ENCODE peak calls at places on chromosomes 1 and 21, in ten cellular contexts. One of them, this sample, is unnamed.

GRCh38 chr1:67614511-67614934 is 70.5 kb upstream of the GADD45A start:
- DNase-seq in HFFc6: peak; percentile 15
- DNase-seq in spleen: no peak
- DNase-seq in nephron progenitor cell: no peak
- DNase-seq in HCT116: no peak
- DNase-seq in GM20000: no peak
- DNase-seq in GM23338: no peak
- DNase-seq in transverse colon: no peak
- DNase-seq in lung: no peak
- DNase-seq in astrocyte of the spinal cord: no peak
- DNase-seq in this sample: no peak

GRCh38 chr1:20166047-20166446 is 19.8 kb upstream of the UBXN10 start:
- DNase-seq in HFFc6: no peak
- DNase-seq in spleen: no peak
- DNase-seq in nephron progenitor cell: no peak
- DNase-seq in HCT116: no peak
- DNase-seq in GM20000: no peak
- DNase-seq in GM23338: no peak
- DNase-seq in transverse colon: no peak
- DNase-seq in lung: no peak
- DNase-seq in astrocyte of the spinal cord: no peak
- DNase-seq in this sample: no peak

GRCh38 chr1:207565546-207566468 is 69.8 kb downstream of the CR1 start:
- DNase-seq in HFFc6: no peak
- DNase-seq in spleen: no peak
- DNase-seq in nephron progenitor cell: peak; percentile 23
- DNase-seq in HCT116: peak; percentile 34
- DNase-seq in GM20000: no peak
- DNase-seq in GM23338: peak; percentile 57
- DNase-seq in transverse colon: no peak
- DNase-seq in lung: no peak
- DNase-seq in astrocyte of the spinal cord: no peak
- DNase-seq in this sample: peak; percentile 39

GRCh38 chr1:11575553-11575952 is 78.7 kb downstream of the FBXO2 start:
- DNase-seq in HFFc6: no peak
- DNase-seq in spleen: peak; percentile 13
- DNase-seq in nephron progenitor cell: no peak
- DNase-seq in HCT116: no peak
- DNase-seq in GM20000: no peak
- DNase-seq in GM23338: no peak
- DNase-seq in transverse colon: no peak
- DNase-seq in lung: no peak
- DNase-seq in astrocyte of the spinal cord: no peak
- DNase-seq in this sample: no peak

GRCh38 chr1:1460540-1461130 is 10.9 kb upstream of the ATAD3B start:
- DNase-seq in HFFc6: no peak
- DNase-seq in spleen: no peak
- DNase-seq in nephron progenitor cell: no peak
- DNase-seq in HCT116: no peak
- DNase-seq in GM20000: no peak
- DNase-seq in GM23338: no peak
- DNase-seq in transverse colon: no peak
- DNase-seq in lung: no peak
- DNase-seq in astrocyte of the spinal cord: no peak
- DNase-seq in this sample: no peak

GRCh38 chr1:104919188-104919587 is 1169.5 kb downstream of the AMY1C start:
- DNase-seq in HFFc6: no peak
- DNase-seq in spleen: no peak
- DNase-seq in nephron progenitor cell: no peak
- DNase-seq in HCT116: no peak
- DNase-seq in GM20000: no peak
- DNase-seq in GM23338: no peak
- DNase-seq in transverse colon: no peak
- DNase-seq in lung: no peak
- DNase-seq in astrocyte of the spinal cord: no peak
- DNase-seq in this sample: no peak

GRCh38 chr1:247906504-247907047 is 11.2 kb downstream of the OR2W3 start:
- DNase-seq in HFFc6: peak; percentile 87
- DNase-seq in spleen: no peak
- DNase-seq in nephron progenitor cell: no peak
- DNase-seq in HCT116: no peak
- DNase-seq in GM20000: no peak
- DNase-seq in GM23338: peak; percentile 84
- DNase-seq in transverse colon: peak; percentile 25
- DNase-seq in lung: no peak
- DNase-seq in astrocyte of the spinal cord: peak; percentile 69
- DNase-seq in this sample: no peak

GRCh38 chr1:13828454-13829151 is 128.6 kb downstream of the PRDM2 start:
- DNase-seq in HFFc6: no peak
- DNase-seq in spleen: peak; percentile 76
- DNase-seq in nephron progenitor cell: peak; percentile 68
- DNase-seq in HCT116: peak; percentile 43
- DNase-seq in GM20000: peak; percentile 79
- DNase-seq in GM23338: peak; percentile 87
- DNase-seq in transverse colon: peak; percentile 87
- DNase-seq in lung: peak; percentile 72
- DNase-seq in astrocyte of the spinal cord: no peak
- DNase-seq in this sample: peak; percentile 24

GRCh38 chr1:11407301-11407994 is 71.5 kb upstream of the DISP3 start:
- DNase-seq in HFFc6: no peak
- DNase-seq in spleen: peak; percentile 2
- DNase-seq in nephron progenitor cell: no peak
- DNase-seq in HCT116: no peak
- DNase-seq in GM20000: no peak
- DNase-seq in GM23338: no peak
- DNase-seq in transverse colon: no peak
- DNase-seq in lung: no peak
- DNase-seq in astrocyte of the spinal cord: no peak
- DNase-seq in this sample: no peak

GRCh38 chr1:30184393-30185141 is 538.8 kb downstream of the MATN1 start:
- DNase-seq in HFFc6: no peak
- DNase-seq in spleen: no peak
- DNase-seq in nephron progenitor cell: no peak
- DNase-seq in HCT116: no peak
- DNase-seq in GM20000: no peak
- DNase-seq in GM23338: no peak
- DNase-seq in transverse colon: no peak
- DNase-seq in lung: peak; percentile 24
- DNase-seq in astrocyte of the spinal cord: no peak
- DNase-seq in this sample: no peak

DNA sequence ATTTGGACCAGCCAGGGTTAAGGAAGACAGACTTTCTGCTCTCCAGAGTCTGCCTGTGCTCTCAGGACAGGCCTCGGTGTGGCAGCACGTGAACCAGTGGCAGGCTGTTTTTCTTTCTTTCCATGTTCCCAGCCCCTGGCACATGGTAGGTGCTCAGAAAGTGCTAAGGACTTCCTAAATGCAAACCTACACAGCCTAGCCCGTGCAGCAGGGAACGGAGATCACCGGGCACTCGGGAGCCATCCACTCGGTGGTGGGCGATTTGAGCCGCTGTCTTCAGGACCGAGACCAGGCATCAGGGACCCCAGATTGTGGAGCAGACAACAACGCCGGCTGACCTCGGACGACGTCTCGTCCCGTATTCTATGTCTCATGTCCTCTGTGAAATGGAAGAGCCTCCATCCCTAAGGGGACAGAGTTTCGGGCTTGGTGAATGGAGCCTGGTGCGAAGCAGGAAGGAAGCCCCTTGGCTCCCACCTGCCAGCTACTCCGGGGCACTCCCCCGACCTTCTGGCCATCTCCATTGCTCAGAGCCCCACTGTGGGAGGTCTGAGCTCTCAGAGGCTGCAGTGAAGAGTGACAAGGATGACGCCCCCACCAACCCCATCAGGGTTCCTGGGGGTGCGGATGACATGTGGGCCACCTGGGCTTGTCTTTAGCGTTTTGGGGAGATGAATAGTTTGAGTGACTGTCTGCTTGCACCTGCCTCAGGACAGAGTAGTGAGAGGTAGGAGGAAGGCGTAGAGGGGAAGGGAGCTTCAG is 43.0 kb upstream of the LBR start:
- DNase-seq in HFFc6: no peak
- DNase-seq in spleen: peak; percentile 72
- DNase-seq in nephron progenitor cell: no peak
- DNase-seq in HCT116: no peak
- DNase-seq in GM20000: no peak
- DNase-seq in GM23338: no peak
- DNase-seq in transverse colon: no peak
- DNase-seq in lung: no peak
- DNase-seq in astrocyte of the spinal cord: no peak
- DNase-seq in this sample: no peak
- TF ChIP-seq CTCF in HFFc6: peak; percentile 16
- TF ChIP-seq CTCF in spleen: no peak
- TF ChIP-seq CTCF in nephron progenitor cell: no peak
- TF ChIP-seq CTCF in HCT116: no peak
- TF ChIP-seq CTCF in GM20000: no peak
- TF ChIP-seq CTCF in GM23338: no peak
- TF ChIP-seq CTCF in transverse colon: no peak
- TF ChIP-seq CTCF in lung: no peak
- TF ChIP-seq CTCF in astrocyte of the spinal cord: no peak
- TF ChIP-seq CTCF in this sample: no peak

GRCh38 chr21:19603011-19603593 is 1199.5 kb upstream of the TMPRSS15 start:
- DNase-seq in HFFc6: no peak
- DNase-seq in spleen: no peak
- DNase-seq in nephron progenitor cell: no peak
- DNase-seq in HCT116: no peak
- DNase-seq in GM20000: no peak
- DNase-seq in GM23338: no peak
- DNase-seq in transverse colon: no peak
- DNase-seq in lung: no peak
- DNase-seq in astrocyte of the spinal cord: no peak
- DNase-seq in this sample: no peak

GRCh38 chr21:19609611-19610010 is 1206.0 kb upstream of the TMPRSS15 start:
- DNase-seq in HFFc6: no peak
- DNase-seq in spleen: no peak
- DNase-seq in nephron progenitor cell: no peak
- DNase-seq in HCT116: no peak
- DNase-seq in GM20000: no peak
- DNase-seq in GM23338: no peak
- DNase-seq in transverse colon: no peak
- DNase-seq in lung: no peak
- DNase-seq in astrocyte of the spinal cord: no peak
- DNase-seq in this sample: no peak

DNA sequence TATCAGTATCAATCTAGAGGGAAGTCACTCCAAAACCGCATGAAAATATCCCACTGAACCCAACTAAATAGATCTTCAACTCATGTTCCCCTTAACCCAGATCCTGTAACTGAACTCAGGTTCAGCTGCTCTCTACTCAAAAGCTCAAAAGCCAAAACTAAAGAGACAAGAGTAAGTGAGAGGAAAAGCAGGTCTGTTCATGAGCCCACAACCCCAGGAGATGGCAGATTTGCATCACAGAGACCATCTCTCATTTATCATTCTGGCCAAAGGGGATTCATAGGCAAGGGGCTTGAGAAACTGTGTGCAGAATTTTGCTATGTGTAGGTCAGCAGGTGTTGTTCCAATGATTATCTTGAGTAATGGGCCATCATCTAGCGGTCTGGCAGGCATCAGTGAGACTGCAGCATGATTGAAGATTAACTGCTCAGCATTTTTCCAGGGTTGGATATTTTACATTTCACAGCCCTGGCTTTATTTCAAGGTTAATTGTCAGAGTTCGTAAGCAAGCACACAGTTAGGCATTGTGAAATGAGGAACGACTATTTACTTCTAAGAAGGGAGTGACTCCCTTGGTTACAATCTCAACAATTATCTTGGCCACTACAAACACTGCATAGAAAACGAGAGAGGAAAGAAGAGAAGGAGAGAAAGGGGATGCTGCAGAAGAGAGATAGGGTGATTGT is 1204.5 kb upstream of the TMPRSS15 start:
- DNase-seq in HFFc6: no peak
- DNase-seq in spleen: no peak
- DNase-seq in nephron progenitor cell: no peak
- DNase-seq in HCT116: no peak
- DNase-seq in GM20000: no peak
- DNase-seq in GM23338: peak; percentile 33
- DNase-seq in transverse colon: no peak
- DNase-seq in lung: no peak
- DNase-seq in astrocyte of the spinal cord: no peak
- DNase-seq in this sample: no peak
- TF ChIP-seq CTCF in HFFc6: no peak
- TF ChIP-seq CTCF in spleen: no peak
- TF ChIP-seq CTCF in nephron progenitor cell: no peak
- TF ChIP-seq CTCF in HCT116: no peak
- TF ChIP-seq CTCF in GM20000: no peak
- TF ChIP-seq CTCF in GM23338: peak; percentile 31
- TF ChIP-seq CTCF in transverse colon: no peak
- TF ChIP-seq CTCF in lung: no peak
- TF ChIP-seq CTCF in astrocyte of the spinal cord: no peak
- TF ChIP-seq CTCF in this sample: no peak

DNA sequence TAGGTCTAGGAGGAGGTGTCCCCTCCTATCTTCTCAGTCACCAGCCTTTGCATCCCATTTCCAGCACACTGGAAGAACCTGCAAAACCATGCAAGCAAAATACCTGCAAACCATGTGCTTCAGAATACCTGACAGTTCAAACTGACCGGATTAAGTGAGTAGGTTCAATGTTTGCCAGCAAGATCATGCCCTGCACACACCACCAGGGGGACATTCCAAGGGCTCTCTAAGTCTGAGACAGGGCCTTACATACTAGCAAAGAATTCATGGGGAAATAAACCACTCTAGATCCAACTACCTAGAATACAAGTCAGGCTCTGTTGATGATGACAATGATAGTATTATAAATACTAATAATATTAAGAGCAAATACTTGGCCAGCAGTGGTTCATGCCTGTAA is 27.6 kb downstream of the INPP5B start:
- DNase-seq in HFFc6: peak; percentile 41
- DNase-seq in spleen: no peak
- DNase-seq in nephron progenitor cell: no peak
- DNase-seq in HCT116: peak; percentile 24
- DNase-seq in GM20000: no peak
- DNase-seq in GM23338: peak; percentile 71
- DNase-seq in transverse colon: no peak
- DNase-seq in lung: no peak
- DNase-seq in astrocyte of the spinal cord: peak; percentile 20
- DNase-seq in this sample: peak; percentile 24
- TF ChIP-seq CTCF in HFFc6: peak; percentile 77
- TF ChIP-seq CTCF in spleen: peak; percentile 10
- TF ChIP-seq CTCF in nephron progenitor cell: peak; percentile 45
- TF ChIP-seq CTCF in HCT116: peak; percentile 66
- TF ChIP-seq CTCF in GM20000: no peak
- TF ChIP-seq CTCF in GM23338: peak; percentile 72
- TF ChIP-seq CTCF in transverse colon: peak; percentile 14
- TF ChIP-seq CTCF in lung: no peak
- TF ChIP-seq CTCF in astrocyte of the spinal cord: peak; percentile 53
- TF ChIP-seq CTCF in this sample: peak; percentile 35

DNA sequence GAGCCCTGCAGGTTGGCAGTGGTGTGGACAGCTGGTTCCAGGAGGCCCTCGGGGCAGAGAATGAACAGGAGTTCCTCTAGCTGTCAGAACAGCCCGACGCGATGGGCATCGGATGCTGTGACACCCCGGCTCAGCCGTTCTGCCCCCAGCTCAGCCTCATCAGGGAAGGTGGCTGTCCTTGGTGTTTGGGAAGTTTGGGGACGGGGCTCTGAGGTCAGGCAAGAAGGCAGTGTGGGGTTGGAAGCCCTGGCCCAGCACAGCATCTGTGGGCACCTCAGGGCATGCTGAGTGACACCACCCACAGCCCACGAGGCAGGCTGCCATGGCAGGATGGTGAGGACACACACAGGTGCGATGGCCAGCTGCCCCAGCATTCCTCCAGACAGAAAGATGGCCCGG is 40.9 kb upstream of the CCDC27 start:
- DNase-seq in HFFc6: no peak
- DNase-seq in spleen: no peak
- DNase-seq in nephron progenitor cell: no peak
- DNase-seq in HCT116: no peak
- DNase-seq in GM20000: no peak
- DNase-seq in GM23338: no peak
- DNase-seq in transverse colon: no peak
- DNase-seq in lung: no peak
- DNase-seq in astrocyte of the spinal cord: no peak
- DNase-seq in this sample: no peak
- TF ChIP-seq CTCF in HFFc6: no peak
- TF ChIP-seq CTCF in spleen: no peak
- TF ChIP-seq CTCF in nephron progenitor cell: no peak
- TF ChIP-seq CTCF in HCT116: no peak
- TF ChIP-seq CTCF in GM20000: no peak
- TF ChIP-seq CTCF in GM23338: no peak
- TF ChIP-seq CTCF in transverse colon: no peak
- TF ChIP-seq CTCF in lung: no peak
- TF ChIP-seq CTCF in astrocyte of the spinal cord: no peak
- TF ChIP-seq CTCF in this sample: no peak